ENCODE peak calls at places on chromosomes 7 and 10, in eight cellular contexts. One of them, this sample, is unnamed.

GRCh38 chr7:80725181-80725611 is 86.8 kb downstream of the CD36 start:
- DNase-seq in right lobe of liver: no peak
- DNase-seq in uterus: no peak
- DNase-seq in heart left ventricle: no peak
- DNase-seq in body of pancreas: no peak
- DNase-seq in spleen: no peak
- DNase-seq in transverse colon: no peak
- DNase-seq in H1: no peak
- DNase-seq in this sample: no peak

GRCh38 chr10:109219935-109220334 is 703.4 kb downstream of the XPNPEP1 start:
- DNase-seq in right lobe of liver: no peak
- DNase-seq in uterus: no peak
- DNase-seq in heart left ventricle: no peak
- DNase-seq in body of pancreas: no peak
- DNase-seq in spleen: no peak
- DNase-seq in transverse colon: no peak
- DNase-seq in H1: no peak
- DNase-seq in this sample: no peak

GRCh38 chr10:110609592-110609991 is 34.5 kb upstream of the RBM20 start:
- DNase-seq in right lobe of liver: no peak
- DNase-seq in uterus: no peak
- DNase-seq in heart left ventricle: no peak
- DNase-seq in body of pancreas: no peak
- DNase-seq in spleen: no peak
- DNase-seq in transverse colon: no peak
- DNase-seq in H1: no peak
- DNase-seq in this sample: no peak

GRCh38 chr7:138750926-138751464 is 46.8 kb upstream of the TMEM213 start:
- DNase-seq in right lobe of liver: no peak
- DNase-seq in uterus: no peak
- DNase-seq in heart left ventricle: no peak
- DNase-seq in body of pancreas: no peak
- DNase-seq in spleen: no peak
- DNase-seq in transverse colon: no peak
- DNase-seq in H1: no peak
- DNase-seq in this sample: no peak

GRCh38 chr10:129761981-129762956 is 201.8 kb downstream of the EBF3 start:
- DNase-seq in right lobe of liver: peak; percentile 2
- DNase-seq in uterus: no peak
- DNase-seq in heart left ventricle: peak; percentile 4
- DNase-seq in body of pancreas: no peak
- DNase-seq in spleen: peak; percentile 51
- DNase-seq in transverse colon: no peak
- DNase-seq in H1: no peak
- DNase-seq in this sample: peak; percentile 9

GRCh38 chr7:158816995-158817394 is 12.3 kb downstream of the ESYT2 start:
- DNase-seq in right lobe of liver: no peak
- DNase-seq in uterus: no peak
- DNase-seq in heart left ventricle: no peak
- DNase-seq in body of pancreas: no peak
- DNase-seq in spleen: no peak
- DNase-seq in transverse colon: peak; percentile 67
- DNase-seq in H1: no peak
- DNase-seq in this sample: no peak

GRCh38 chr7:87354749-87355148 is 9.3 kb downstream of the CROT start:
- DNase-seq in right lobe of liver: no peak
- DNase-seq in uterus: no peak
- DNase-seq in heart left ventricle: no peak
- DNase-seq in body of pancreas: no peak
- DNase-seq in spleen: no peak
- DNase-seq in transverse colon: no peak
- DNase-seq in H1: no peak
- DNase-seq in this sample: no peak

GRCh38 chr10:110156046-110156445 is 51.4 kb upstream of the MXI1 start:
- DNase-seq in right lobe of liver: no peak
- DNase-seq in uterus: no peak
- DNase-seq in heart left ventricle: no peak
- DNase-seq in body of pancreas: no peak
- DNase-seq in spleen: peak; percentile 44
- DNase-seq in transverse colon: no peak
- DNase-seq in H1: no peak
- DNase-seq in this sample: no peak

GRCh38 chr10:23643396-23643795 is 204.5 kb downstream of the OTUD1 start:
- DNase-seq in right lobe of liver: no peak
- DNase-seq in uterus: no peak
- DNase-seq in heart left ventricle: no peak
- DNase-seq in body of pancreas: no peak
- DNase-seq in spleen: no peak
- DNase-seq in transverse colon: peak; percentile 7
- DNase-seq in H1: peak; percentile 29
- DNase-seq in this sample: peak; percentile 22

DNA sequence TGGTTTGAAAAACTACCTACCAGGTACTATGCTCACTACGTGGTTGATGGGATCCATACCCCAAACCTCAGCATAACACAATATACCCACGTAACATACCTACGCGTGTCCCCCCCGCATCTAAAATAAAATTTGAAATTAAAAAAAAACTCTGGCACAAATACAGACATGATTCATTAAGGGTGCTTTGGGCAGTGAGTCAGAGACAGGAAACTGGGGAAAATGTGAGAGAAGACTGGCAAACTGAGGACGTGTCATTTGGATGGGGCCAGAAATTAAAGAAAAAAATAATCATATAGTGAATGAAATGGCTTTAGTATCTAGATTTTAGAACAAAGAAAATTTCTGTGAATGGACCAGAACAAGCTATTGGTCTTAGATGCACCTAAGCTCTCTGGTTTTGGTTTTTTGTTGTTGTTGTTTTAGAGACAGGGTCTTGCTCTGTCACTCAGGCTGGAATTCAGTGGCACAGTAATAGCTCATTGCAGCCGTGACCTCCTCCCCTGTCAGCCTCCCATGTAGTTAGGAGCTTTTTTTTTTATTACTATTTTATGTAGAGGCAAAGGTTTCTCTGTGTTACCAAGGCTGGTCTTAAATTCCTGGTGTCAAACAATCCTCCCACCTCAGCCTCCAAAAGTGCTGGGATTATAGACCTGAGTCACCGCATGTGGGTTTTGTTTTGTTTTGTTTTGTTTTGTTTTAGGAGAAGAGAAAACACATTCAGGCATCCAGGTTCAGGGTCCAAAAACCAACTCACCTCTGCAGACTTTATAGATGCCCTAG is 5.9 kb upstream of the PRSS58 start:
- DNase-seq in right lobe of liver: no peak
- DNase-seq in uterus: no peak
- DNase-seq in heart left ventricle: no peak
- DNase-seq in body of pancreas: no peak
- DNase-seq in spleen: no peak
- DNase-seq in transverse colon: no peak
- DNase-seq in H1: no peak
- DNase-seq in this sample: no peak
- TF ChIP-seq POLR2A in right lobe of liver: no peak
- TF ChIP-seq POLR2A in uterus: no peak
- TF ChIP-seq POLR2A in heart left ventricle: no peak
- TF ChIP-seq POLR2A in body of pancreas: no peak
- TF ChIP-seq POLR2A in spleen: no peak
- TF ChIP-seq POLR2A in transverse colon: no peak
- TF ChIP-seq POLR2A in H1: no peak
- TF ChIP-seq POLR2A in this sample: no peak

DNA sequence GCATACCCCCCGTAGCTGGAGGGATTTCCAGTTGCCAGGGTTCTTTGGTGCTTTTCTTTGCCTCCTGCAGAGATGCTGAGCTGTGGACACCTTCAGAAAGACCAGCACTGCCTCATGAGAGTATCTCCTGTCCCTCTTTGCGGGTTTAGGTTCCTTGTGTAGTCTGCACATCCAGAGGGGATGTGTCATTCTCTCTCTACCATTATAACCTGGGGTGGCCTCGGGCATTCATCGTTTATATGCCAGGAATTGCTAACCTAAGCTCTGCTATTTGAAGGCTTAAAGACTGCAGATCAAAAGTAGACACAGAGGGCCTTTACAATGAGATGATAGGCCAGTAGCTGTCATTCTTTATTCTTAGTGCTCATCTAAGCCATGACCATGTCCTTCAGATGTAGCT is 129.1 kb downstream of the NRF1 start:
- DNase-seq in right lobe of liver: no peak
- DNase-seq in uterus: no peak
- DNase-seq in heart left ventricle: no peak
- DNase-seq in body of pancreas: no peak
- DNase-seq in spleen: no peak
- DNase-seq in transverse colon: no peak
- DNase-seq in H1: no peak
- DNase-seq in this sample: no peak
- H3K4me1 ChIP-seq in right lobe of liver: no peaks in the 10 kb centered on the region
- H3K4me1 ChIP-seq in uterus: no peaks in the 10 kb centered on the region
- H3K4me1 ChIP-seq in heart left ventricle: peaks cover 50% of the 10 kb centered on the region
- H3K4me1 ChIP-seq in body of pancreas: peaks cover 7% of the 10 kb centered on the region
- H3K4me1 ChIP-seq in spleen: no peaks in the 10 kb centered on the region
- H3K4me1 ChIP-seq in transverse colon: no peaks in the 10 kb centered on the region
- H3K4me1 ChIP-seq in H1: peaks cover 12% of the 10 kb centered on the region
- H3K4me1 ChIP-seq in this sample: no peaks in the 10 kb centered on the region

GRCh38 chr10:45001382-45002148 is 842 bp downstream of the ZNF22 start:
- DNase-seq in right lobe of liver: peak; percentile 81
- DNase-seq in uterus: peak; percentile 63
- DNase-seq in heart left ventricle: peak; percentile 69
- DNase-seq in body of pancreas: peak; percentile 88
- DNase-seq in spleen: peak; percentile 89
- DNase-seq in transverse colon: peak; percentile 66
- DNase-seq in H1: no peak
- DNase-seq in this sample: peak; percentile 61
- TF ChIP-seq POLR2A in right lobe of liver: no peak
- TF ChIP-seq POLR2A in uterus: peak; percentile 8
- TF ChIP-seq POLR2A in heart left ventricle: no peak
- TF ChIP-seq POLR2A in body of pancreas: peak; percentile 59
- TF ChIP-seq POLR2A in spleen: no peak
- TF ChIP-seq POLR2A in transverse colon: peak; percentile 39
- TF ChIP-seq POLR2A in H1: no peak
- TF ChIP-seq POLR2A in this sample: no peak

GRCh38 chr10:79223001-79223345 is 124.3 kb upstream of the PPIF start:
- DNase-seq in right lobe of liver: no peak
- DNase-seq in uterus: no peak
- DNase-seq in heart left ventricle: no peak
- DNase-seq in body of pancreas: no peak
- DNase-seq in spleen: no peak
- DNase-seq in transverse colon: no peak
- DNase-seq in H1: no peak
- DNase-seq in this sample: no peak

GRCh38 chr10:79220296-79220695 is 127.0 kb upstream of the PPIF start:
- DNase-seq in right lobe of liver: no peak
- DNase-seq in uterus: no peak
- DNase-seq in heart left ventricle: no peak
- DNase-seq in body of pancreas: no peak
- DNase-seq in spleen: no peak
- DNase-seq in transverse colon: no peak
- DNase-seq in H1: no peak
- DNase-seq in this sample: no peak

GRCh38 chr10:79222186-79222585 is 125.1 kb upstream of the PPIF start:
- DNase-seq in right lobe of liver: no peak
- DNase-seq in uterus: no peak
- DNase-seq in heart left ventricle: no peak
- DNase-seq in body of pancreas: no peak
- DNase-seq in spleen: no peak
- DNase-seq in transverse colon: no peak
- DNase-seq in H1: no peak
- DNase-seq in this sample: peak; percentile 53

GRCh38 chr10:79221110-79222051 is 125.9 kb upstream of the PPIF start:
- DNase-seq in right lobe of liver: no peak
- DNase-seq in uterus: peak; percentile 92
- DNase-seq in heart left ventricle: peak; percentile 81
- DNase-seq in body of pancreas: peak; percentile 84
- DNase-seq in spleen: peak; percentile 81
- DNase-seq in transverse colon: peak; percentile 44
- DNase-seq in H1: no peak
- DNase-seq in this sample: peak; percentile 92

GRCh38 chr10:79219276-79219957 is 127.9 kb upstream of the PPIF start:
- DNase-seq in right lobe of liver: no peak
- DNase-seq in uterus: peak; percentile 64
- DNase-seq in heart left ventricle: no peak
- DNase-seq in body of pancreas: no peak
- DNase-seq in spleen: no peak
- DNase-seq in transverse colon: no peak
- DNase-seq in H1: no peak
- DNase-seq in this sample: peak; percentile 67
- H3K4me1 ChIP-seq in right lobe of liver: no peaks in the 10 kb centered on the region
- H3K4me1 ChIP-seq in uterus: peaks cover 13% of the 10 kb centered on the region
- H3K4me1 ChIP-seq in heart left ventricle: peaks cover 59% of the 10 kb centered on the region
- H3K4me1 ChIP-seq in body of pancreas: peaks cover 49% of the 10 kb centered on the region
- H3K4me1 ChIP-seq in spleen: peaks cover 31% of the 10 kb centered on the region
- H3K4me1 ChIP-seq in transverse colon: peaks cover 32% of the 10 kb centered on the region
- H3K4me1 ChIP-seq in H1: peaks cover 35% of the 10 kb centered on the region
- H3K4me1 ChIP-seq in this sample: peaks cover 32% of the 10 kb centered on the region

DNA sequence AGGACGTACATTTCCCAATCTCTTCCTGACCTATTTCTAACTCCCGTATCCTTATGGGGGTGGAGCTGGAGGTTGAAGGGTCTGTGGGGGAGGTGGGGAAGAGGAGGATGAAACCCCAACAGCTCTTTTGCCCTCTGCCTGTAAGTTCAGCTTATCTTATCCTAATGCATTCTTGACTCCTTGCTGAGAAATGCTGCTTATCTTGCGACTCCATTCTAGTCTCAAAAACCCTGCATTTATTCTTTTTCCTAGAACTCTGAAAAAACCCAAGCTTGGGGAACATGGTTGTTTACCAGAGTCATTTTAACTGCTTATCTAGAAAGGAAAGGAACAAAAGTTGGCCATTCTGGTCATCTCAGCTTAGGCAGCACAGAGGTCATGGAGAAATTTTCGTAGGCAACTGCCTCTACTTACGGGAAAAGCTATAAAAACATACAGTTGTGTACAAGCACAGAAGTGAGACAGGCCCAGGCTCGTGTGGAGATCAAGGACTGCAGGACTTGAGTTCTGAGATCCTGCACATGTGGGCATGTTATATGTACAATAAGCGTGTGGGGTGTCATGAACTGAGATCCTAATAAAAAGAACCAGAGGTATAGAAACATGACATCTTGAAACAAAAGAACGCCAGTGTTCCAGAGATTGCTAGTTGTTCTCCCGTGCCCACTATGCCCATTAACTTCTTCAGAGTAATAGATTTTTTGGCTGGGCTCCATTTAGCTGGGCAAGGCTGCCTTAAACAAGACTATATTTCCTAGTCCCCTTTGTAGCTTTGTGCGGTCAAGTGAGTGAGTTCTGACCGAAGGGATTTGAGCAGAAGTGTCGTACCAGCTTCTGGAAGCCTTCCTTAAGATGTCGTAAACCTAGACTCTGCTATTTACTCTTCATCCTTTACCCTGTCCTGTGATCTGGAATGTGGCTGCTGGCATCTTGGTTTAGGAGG is 9.6 kb downstream of the INMT start:
- DNase-seq in right lobe of liver: no peak
- DNase-seq in uterus: no peak
- DNase-seq in heart left ventricle: no peak
- DNase-seq in body of pancreas: no peak
- DNase-seq in spleen: no peak
- DNase-seq in transverse colon: no peak
- DNase-seq in H1: no peak
- DNase-seq in this sample: peak; percentile 50
- TF ChIP-seq POLR2A in right lobe of liver: no peak
- TF ChIP-seq POLR2A in uterus: no peak
- TF ChIP-seq POLR2A in heart left ventricle: no peak
- TF ChIP-seq POLR2A in body of pancreas: no peak
- TF ChIP-seq POLR2A in spleen: no peak
- TF ChIP-seq POLR2A in transverse colon: no peak
- TF ChIP-seq POLR2A in H1: no peak
- TF ChIP-seq POLR2A in this sample: no peak